ENCODE peak calls at places on chromosomes 1 and 21, in seven cellular contexts. I is H7; N is stimulated activated CD8-positive, alpha-beta memory T cell treated with anti-CD3 and anti-CD28 coated beads, Interleukin-2, amount 100 ng/mL, for 48 hours; G is progenitor cell of endocrine pancreas; K is WTC11; T is CD4-positive, alpha-beta T cell; C is stimulated activated CD4-positive, alpha-beta T cell treated with anti-CD3 and anti-CD28 coated beads, Interleukin-15, amount 100 ng/mL, for 1 hour. Z is an unnamed sample.

GRCh38 chr1:7638078-7638477 is 133.0 kb upstream of the VAMP3 start:
- DNase-seq in I (peak; percentile 76), N (no peak), G (no peak), K (no peak), T (no peak), C (no peak), Z (no peak)

GRCh38 chr21:33109574-33110339 is 39.8 kb downstream of the OLIG1 start:
- DNase-seq in I (peak; percentile 86), N (no peak), G (no peak), K (peak; percentile 62), T (no peak), C (no peak), Z (no peak)

GRCh38 chr1:172971241-172971640 is 79.5 kb downstream of the TNFSF18 start:
- DNase-seq in I (no peak), N (no peak), G (no peak), K (no peak), T (no peak), C (no peak), Z (no peak)

GRCh38 chr21:35850029-35850428 is 210.3 kb downstream of the SETD4 start:
- DNase-seq in I (no peak), N (no peak), G (no peak), K (no peak), T (no peak), C (no peak), Z (no peak)

GRCh38 chr1:44655609-44656008 is 18.7 kb downstream of the TMEM53 start:
- DNase-seq in I (peak; percentile 84), N (no peak), G (no peak), K (peak; percentile 62), T (no peak), C (no peak), Z (no peak)

GRCh38 chr1:47708658-47709301 is 270.9 kb downstream of the FOXD2 start:
- DNase-seq in I (peak; percentile 93), N (no peak), G (peak; percentile 49), K (peak; percentile 76), T (no peak), C (no peak), Z (no peak)

GRCh38 chr1:177091036-177091435 is 73.5 kb downstream of the ASTN1 start:
- DNase-seq in I (no peak), N (no peak), G (no peak), K (no peak), T (no peak), C (no peak), Z (no peak)

GRCh38 chr1:102262994-102263393 is 266.3 kb upstream of the OLFM3 start:
- DNase-seq in I (no peak), N (no peak), G (no peak), K (no peak), T (no peak), C (no peak), Z (no peak)

GRCh38 chr1:4140241-4140640 is 240.2 kb upstream of the C1orf174 start:
- DNase-seq in I (no peak), N (no peak), G (no peak), K (no peak), T (no peak), C (no peak), Z (no peak)

GRCh38 chr1:17606826-17607440 is 67.4 kb downstream of the ARHGEF10L start:
- DNase-seq in I (peak; percentile 93), N (peak; percentile 45), G (peak; percentile 68), K (peak; percentile 88), T (no peak), C (no peak), Z (peak; percentile 67)

GRCh38 chr1:54806931-54807611 is 5.9 kb upstream of the TTC22 start:
- DNase-seq in I (no peak), N (no peak), G (no peak), K (no peak), T (no peak), C (no peak), Z (no peak)

GRCh38 chr1:154972517-154973343 is 1.8 kb upstream of the CKS1B start:
- DNase-seq in I (peak; percentile 80), N (no peak), G (no peak), K (peak; percentile 91), T (no peak), C (no peak), Z (peak; percentile 94)

GRCh38 chr1:176803042-176803441 is 340.1 kb downstream of the PAPPA2 start:
- DNase-seq in I (no peak), N (no peak), G (no peak), K (no peak), T (no peak), C (no peak), Z (no peak)

GRCh38 chr1:24355466-24355865 is 36.3 kb downstream of the GRHL3 start:
- DNase-seq in I (no peak), N (no peak), G (no peak), K (no peak), T (no peak), C (no peak), Z (no peak)

GRCh38 chr1:174815036-174815435 is 184.7 kb upstream of the CACYBP start:
- DNase-seq in I (no peak), N (no peak), G (no peak), K (no peak), T (no peak), C (no peak), Z (no peak)

GRCh38 chr1:107776898-107777663 is 187.9 kb downstream of the VAV3 start:
- DNase-seq in I (no peak), N (no peak), G (no peak), K (no peak), T (no peak), C (no peak), Z (no peak)

GRCh38 chr1:63955746-63956145 is 181.9 kb downstream of the ROR1 start:
- DNase-seq in I (no peak), N (no peak), G (no peak), K (no peak), T (no peak), C (no peak), Z (no peak)

GRCh38 chr1:214957330-214958137 is 125.0 kb upstream of the KCNK2 start:
- DNase-seq in I (no peak), N (no peak), G (no peak), K (no peak), T (no peak), C (no peak), Z (no peak)